ENCODE peak calls at places on chromosomes 3 and 15, in nine cellular contexts. One of them, this sample, is unnamed. For H3K27me3, the result is how much of the 10 kb centered on the place peaks cover.

GRCh38 chr3:128076783-128077624 is 24.8 kb downstream of the SEC61A1 start:
- DNase-seq in iPS DF 6.9: no peak
- DNase-seq in right cardiac atrium: peak
- DNase-seq in lower lobe of right lung: peak
- DNase-seq in stomach: peak
- DNase-seq in A673: peak
- DNase-seq in HCT116: no peak
- DNase-seq in NT2/D1: no peak
- DNase-seq in aorta: peak
- DNase-seq in this sample: no peak

GRCh38 chr3:127848131-127849129 is 26.1 kb upstream of the MGLL start:
- DNase-seq in iPS DF 6.9: no peak
- DNase-seq in right cardiac atrium: no peak
- DNase-seq in lower lobe of right lung: no peak
- DNase-seq in stomach: no peak
- DNase-seq in A673: no peak
- DNase-seq in HCT116: no peak
- DNase-seq in NT2/D1: no peak
- DNase-seq in aorta: no peak
- DNase-seq in this sample: no peak

GRCh38 chr15:38041576-38041975 is 107.1 kb downstream of the TMCO5A start:
- DNase-seq in iPS DF 6.9: no peak
- DNase-seq in right cardiac atrium: no peak
- DNase-seq in lower lobe of right lung: no peak
- DNase-seq in stomach: no peak
- DNase-seq in A673: peak
- DNase-seq in HCT116: no peak
- DNase-seq in NT2/D1: no peak
- DNase-seq in aorta: no peak
- DNase-seq in this sample: no peak

GRCh38 chr15:101014921-101015841 is 96.0 kb downstream of the LRRK1 start:
- DNase-seq in iPS DF 6.9: peak
- DNase-seq in right cardiac atrium: peak
- DNase-seq in lower lobe of right lung: peak
- DNase-seq in stomach: peak
- DNase-seq in A673: peak
- DNase-seq in HCT116: peak
- DNase-seq in NT2/D1: peak
- DNase-seq in aorta: peak
- DNase-seq in this sample: peak

GRCh38 chr15:39145854-39146253 is 435.0 kb upstream of the THBS1 start:
- DNase-seq in iPS DF 6.9: no peak
- DNase-seq in right cardiac atrium: no peak
- DNase-seq in lower lobe of right lung: no peak
- DNase-seq in stomach: no peak
- DNase-seq in A673: no peak
- DNase-seq in HCT116: no peak
- DNase-seq in NT2/D1: no peak
- DNase-seq in aorta: no peak
- DNase-seq in this sample: no peak

GRCh38 chr3:16370872-16371740 is 106.1 kb downstream of the OXNAD1 start:
- DNase-seq in iPS DF 6.9: no peak
- DNase-seq in right cardiac atrium: no peak
- DNase-seq in lower lobe of right lung: no peak
- DNase-seq in stomach: no peak
- DNase-seq in A673: no peak
- DNase-seq in HCT116: no peak
- DNase-seq in NT2/D1: no peak
- DNase-seq in aorta: no peak
- DNase-seq in this sample: no peak

GRCh38 chr15:50128266-50128665 is 9.2 kb upstream of the ATP8B4 start:
- DNase-seq in iPS DF 6.9: no peak
- DNase-seq in right cardiac atrium: peak
- DNase-seq in lower lobe of right lung: peak
- DNase-seq in stomach: peak
- DNase-seq in A673: no peak
- DNase-seq in HCT116: no peak
- DNase-seq in NT2/D1: no peak
- DNase-seq in aorta: peak
- DNase-seq in this sample: no peak

GRCh38 chr3:129855454-129856419 is 37.8 kb downstream of the TMCC1 start:
- DNase-seq in iPS DF 6.9: no peak
- DNase-seq in right cardiac atrium: no peak
- DNase-seq in lower lobe of right lung: no peak
- DNase-seq in stomach: no peak
- DNase-seq in A673: peak
- DNase-seq in HCT116: peak
- DNase-seq in NT2/D1: no peak
- DNase-seq in aorta: no peak
- DNase-seq in this sample: no peak

GRCh38 chr3:115272036-115272824 is 125.1 kb upstream of the ZBTB20 start:
- DNase-seq in iPS DF 6.9: no peak
- DNase-seq in right cardiac atrium: no peak
- DNase-seq in lower lobe of right lung: no peak
- DNase-seq in stomach: no peak
- DNase-seq in A673: peak
- DNase-seq in HCT116: no peak
- DNase-seq in NT2/D1: no peak
- DNase-seq in aorta: no peak
- DNase-seq in this sample: no peak

GRCh38 chr3:129440648-129441190 is 695 bp downstream of the IFT122 start:
- DNase-seq in iPS DF 6.9: no peak
- DNase-seq in right cardiac atrium: no peak
- DNase-seq in lower lobe of right lung: no peak
- DNase-seq in stomach: no peak
- DNase-seq in A673: no peak
- DNase-seq in HCT116: no peak
- DNase-seq in NT2/D1: no peak
- DNase-seq in aorta: no peak
- DNase-seq in this sample: no peak

GRCh38 chr3:13143381-13144004 is 70.3 kb upstream of the IQSEC1 start:
- DNase-seq in iPS DF 6.9: no peak
- DNase-seq in right cardiac atrium: no peak
- DNase-seq in lower lobe of right lung: peak
- DNase-seq in stomach: no peak
- DNase-seq in A673: no peak
- DNase-seq in HCT116: no peak
- DNase-seq in NT2/D1: no peak
- DNase-seq in aorta: peak
- DNase-seq in this sample: no peak

GRCh38 chr3:13140596-13140995 is 67.4 kb upstream of the IQSEC1 start:
- DNase-seq in iPS DF 6.9: no peak
- DNase-seq in right cardiac atrium: no peak
- DNase-seq in lower lobe of right lung: peak
- DNase-seq in stomach: no peak
- DNase-seq in A673: no peak
- DNase-seq in HCT116: no peak
- DNase-seq in NT2/D1: no peak
- DNase-seq in aorta: peak
- DNase-seq in this sample: no peak

GRCh38 chr3:13141183-13141582 is 68.0 kb upstream of the IQSEC1 start:
- DNase-seq in iPS DF 6.9: no peak
- DNase-seq in right cardiac atrium: no peak
- DNase-seq in lower lobe of right lung: no peak
- DNase-seq in stomach: no peak
- DNase-seq in A673: no peak
- DNase-seq in HCT116: no peak
- DNase-seq in NT2/D1: no peak
- DNase-seq in aorta: peak
- DNase-seq in this sample: no peak

GRCh38 chr3:13142552-13143380 is 69.5 kb upstream of the IQSEC1 start:
- DNase-seq in iPS DF 6.9: no peak
- DNase-seq in right cardiac atrium: no peak
- DNase-seq in lower lobe of right lung: peak
- DNase-seq in stomach: no peak
- DNase-seq in A673: no peak
- DNase-seq in HCT116: no peak
- DNase-seq in NT2/D1: no peak
- DNase-seq in aorta: peak
- DNase-seq in this sample: no peak

DNA sequence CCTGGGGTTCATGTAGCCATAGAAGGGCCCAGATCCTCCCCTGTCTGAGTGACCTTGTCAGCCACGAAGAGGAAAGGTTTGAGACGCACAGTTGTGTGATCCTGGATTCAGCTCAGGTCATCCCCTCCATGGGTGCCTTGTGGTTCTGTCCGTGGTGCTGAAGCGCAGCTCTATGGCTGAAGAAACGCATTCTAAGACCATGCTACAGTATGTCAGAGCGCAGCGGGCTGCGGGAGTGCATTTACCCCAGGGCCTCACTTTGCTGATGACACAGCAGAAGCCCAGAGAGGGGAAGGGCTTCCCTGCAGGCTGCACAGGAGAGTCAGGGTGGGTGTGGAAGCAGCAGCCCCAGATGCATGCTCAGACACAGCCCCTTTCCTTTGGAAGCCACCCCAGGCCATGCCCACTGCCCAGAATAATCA is 68.8 kb upstream of the IQSEC1 start:
- DNase-seq in iPS DF 6.9: no peak
- DNase-seq in right cardiac atrium: no peak
- DNase-seq in lower lobe of right lung: peak
- DNase-seq in stomach: no peak
- DNase-seq in A673: peak
- DNase-seq in HCT116: no peak
- DNase-seq in NT2/D1: peak
- DNase-seq in aorta: peak
- DNase-seq in this sample: peak
- H3K27me3 ChIP-seq in iPS DF 6.9: under half
- H3K27me3 ChIP-seq in right cardiac atrium: under half
- H3K27me3 ChIP-seq in lower lobe of right lung: under half
- H3K27me3 ChIP-seq in stomach: under half
- H3K27me3 ChIP-seq in A673: under half
- H3K27me3 ChIP-seq in HCT116: under half
- H3K27me3 ChIP-seq in NT2/D1: under half
- H3K27me3 ChIP-seq in aorta: under half
- H3K27me3 ChIP-seq in this sample: under half

GRCh38 chr15:96422153-96422552 is 91.7 kb downstream of the NR2F2 start:
- DNase-seq in iPS DF 6.9: no peak
- DNase-seq in right cardiac atrium: no peak
- DNase-seq in lower lobe of right lung: no peak
- DNase-seq in stomach: peak
- DNase-seq in A673: no peak
- DNase-seq in HCT116: no peak
- DNase-seq in NT2/D1: no peak
- DNase-seq in aorta: no peak
- DNase-seq in this sample: no peak
- H3K27me3 ChIP-seq in iPS DF 6.9: under half
- H3K27me3 ChIP-seq in right cardiac atrium: under half
- H3K27me3 ChIP-seq in lower lobe of right lung: half or more
- H3K27me3 ChIP-seq in stomach: under half
- H3K27me3 ChIP-seq in A673: under half
- H3K27me3 ChIP-seq in HCT116: half or more
- H3K27me3 ChIP-seq in NT2/D1: under half
- H3K27me3 ChIP-seq in aorta: under half
- H3K27me3 ChIP-seq in this sample: under half

DNA sequence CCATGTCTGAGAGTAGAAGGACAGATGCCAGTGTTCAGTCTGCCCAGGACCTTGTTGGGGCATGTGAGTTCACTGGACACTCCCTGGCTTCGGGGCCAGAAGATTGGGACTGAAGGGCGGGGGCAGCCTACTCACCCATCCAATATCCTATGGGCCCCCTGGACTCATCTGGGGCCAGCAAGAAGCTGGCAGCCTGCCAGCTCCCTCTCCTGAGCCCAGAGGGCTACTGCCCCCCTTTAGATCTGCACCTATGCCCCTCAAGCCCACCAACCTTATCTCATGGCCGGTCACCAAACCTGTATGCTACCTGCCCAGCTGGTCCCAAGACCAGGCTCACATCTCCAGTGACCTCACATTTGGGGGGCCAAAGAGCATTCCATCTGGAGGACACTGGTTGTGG is 8.1 kb downstream of the PTH1R start:
- DNase-seq in iPS DF 6.9: no peak
- DNase-seq in right cardiac atrium: no peak
- DNase-seq in lower lobe of right lung: no peak
- DNase-seq in stomach: no peak
- DNase-seq in A673: no peak
- DNase-seq in HCT116: no peak
- DNase-seq in NT2/D1: no peak
- DNase-seq in aorta: no peak
- DNase-seq in this sample: no peak
- H3K27me3 ChIP-seq in iPS DF 6.9: under half
- H3K27me3 ChIP-seq in right cardiac atrium: under half
- H3K27me3 ChIP-seq in lower lobe of right lung: under half
- H3K27me3 ChIP-seq in stomach: half or more
- H3K27me3 ChIP-seq in A673: under half
- H3K27me3 ChIP-seq in HCT116: under half
- H3K27me3 ChIP-seq in NT2/D1: under half
- H3K27me3 ChIP-seq in aorta: under half
- H3K27me3 ChIP-seq in this sample: half or more

GRCh38 chr3:15065550-15066007 is 464 bp upstream of the MRPS25 start:
- DNase-seq in iPS DF 6.9: no peak
- DNase-seq in right cardiac atrium: no peak
- DNase-seq in lower lobe of right lung: no peak
- DNase-seq in stomach: no peak
- DNase-seq in A673: no peak
- DNase-seq in HCT116: no peak
- DNase-seq in NT2/D1: no peak
- DNase-seq in aorta: no peak
- DNase-seq in this sample: no peak

GRCh38 chr3:15066467-15066866 is 1.4 kb upstream of the MRPS25 start:
- DNase-seq in iPS DF 6.9: no peak
- DNase-seq in right cardiac atrium: no peak
- DNase-seq in lower lobe of right lung: no peak
- DNase-seq in stomach: no peak
- DNase-seq in A673: no peak
- DNase-seq in HCT116: no peak
- DNase-seq in NT2/D1: no peak
- DNase-seq in aorta: no peak
- DNase-seq in this sample: no peak

GRCh38 chr3:15064835-15065549 is at the start of gene MRPS25:
- DNase-seq in iPS DF 6.9: peak
- DNase-seq in right cardiac atrium: peak
- DNase-seq in lower lobe of right lung: peak
- DNase-seq in stomach: peak
- DNase-seq in A673: peak
- DNase-seq in HCT116: peak
- DNase-seq in NT2/D1: peak
- DNase-seq in aorta: peak
- DNase-seq in this sample: peak

GRCh38 chr3:15071699-15072098 is 6.6 kb upstream of the MRPS25 start:
- DNase-seq in iPS DF 6.9: no peak
- DNase-seq in right cardiac atrium: no peak
- DNase-seq in lower lobe of right lung: no peak
- DNase-seq in stomach: no peak
- DNase-seq in A673: no peak
- DNase-seq in HCT116: no peak
- DNase-seq in NT2/D1: no peak
- DNase-seq in aorta: no peak
- DNase-seq in this sample: no peak

DNA sequence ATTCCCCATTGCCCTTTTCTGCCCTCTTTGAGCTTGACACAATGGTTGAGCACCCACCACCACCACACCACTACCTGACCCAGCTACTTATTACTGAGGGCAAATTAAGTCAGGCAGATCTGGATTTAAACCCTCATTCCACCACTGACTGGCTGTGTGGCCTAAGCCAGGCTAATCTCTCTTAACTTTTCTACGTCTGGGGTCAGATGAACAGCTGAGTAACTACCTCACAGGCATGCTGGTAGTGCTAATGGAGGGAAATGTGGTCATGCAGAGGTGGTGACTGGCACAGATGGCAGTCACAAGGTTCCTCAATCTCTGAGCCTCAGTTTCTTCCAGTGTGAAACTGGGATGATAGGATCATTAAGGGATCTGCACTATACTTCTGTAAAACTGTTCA is 4.3 kb upstream of the MRPS25 start:
- DNase-seq in iPS DF 6.9: no peak
- DNase-seq in right cardiac atrium: no peak
- DNase-seq in lower lobe of right lung: no peak
- DNase-seq in stomach: no peak
- DNase-seq in A673: no peak
- DNase-seq in HCT116: no peak
- DNase-seq in NT2/D1: no peak
- DNase-seq in aorta: no peak
- DNase-seq in this sample: no peak
- H3K27me3 ChIP-seq in iPS DF 6.9: under half
- H3K27me3 ChIP-seq in right cardiac atrium: under half
- H3K27me3 ChIP-seq in lower lobe of right lung: under half
- H3K27me3 ChIP-seq in stomach: under half
- H3K27me3 ChIP-seq in A673: under half
- H3K27me3 ChIP-seq in HCT116: under half
- H3K27me3 ChIP-seq in NT2/D1: under half
- H3K27me3 ChIP-seq in aorta: under half
- H3K27me3 ChIP-seq in this sample: under half